ENCODE peak calls at places on chromosomes 1 and 21, in six cellular contexts. J is NT2/D1, G is HCT116, S is GM12878, L is K562, N is HepG2. K is an unnamed sample.
A peak's percentile ranks its signal among the peaks of the same experiment; 100 is the strongest.

GRCh38 chr1:21508580-21509350 is 458 bp upstream of the ALPL start:
- DNase-seq in N (no peak), S (no peak), G (no peak), J (peak; percentile 66), L (peak; percentile 98), K (peak; percentile 97)

GRCh38 chr1:110348771-110349170 is 9.6 kb downstream of the RBM15 start:
- DNase-seq in G (no peak), L (no peak), S (no peak), N (no peak), J (no peak), K (no peak)

GRCh38 chr1:196651079-196651478 is 764 bp upstream of the CFH start:
- DNase-seq in G (no peak), N (no peak), L (no peak), S (no peak), J (no peak), K (no peak)

GRCh38 chr21:39037807-39038405 is 145.3 kb downstream of the PSMG1 start:
- DNase-seq in J (peak; percentile 33), G (no peak), L (peak; percentile 29), S (no peak), N (no peak), K (peak; percentile 78)

GRCh38 chr21:42013338-42013737 is 3.2 kb upstream of the ZBTB21 start:
- DNase-seq in G (no peak), N (no peak), L (no peak), J (no peak), S (no peak), K (no peak)

GRCh38 chr1:173996995-173997394 is 25.2 kb downstream of the RC3H1 start:
- DNase-seq in L (no peak), G (no peak), S (no peak), N (no peak), J (no peak), K (no peak)

GRCh38 chr1:242197907-242198306 is 199.0 kb upstream of the MAP1LC3C start:
- DNase-seq in S (no peak), J (no peak), L (no peak), G (no peak), N (no peak), K (no peak)

GRCh38 chr1:47351305-47351704 is 17.7 kb downstream of the CMPK1 start:
- DNase-seq in L (no peak), N (no peak), J (no peak), G (no peak), S (peak; percentile 72), K (no peak)

DNA sequence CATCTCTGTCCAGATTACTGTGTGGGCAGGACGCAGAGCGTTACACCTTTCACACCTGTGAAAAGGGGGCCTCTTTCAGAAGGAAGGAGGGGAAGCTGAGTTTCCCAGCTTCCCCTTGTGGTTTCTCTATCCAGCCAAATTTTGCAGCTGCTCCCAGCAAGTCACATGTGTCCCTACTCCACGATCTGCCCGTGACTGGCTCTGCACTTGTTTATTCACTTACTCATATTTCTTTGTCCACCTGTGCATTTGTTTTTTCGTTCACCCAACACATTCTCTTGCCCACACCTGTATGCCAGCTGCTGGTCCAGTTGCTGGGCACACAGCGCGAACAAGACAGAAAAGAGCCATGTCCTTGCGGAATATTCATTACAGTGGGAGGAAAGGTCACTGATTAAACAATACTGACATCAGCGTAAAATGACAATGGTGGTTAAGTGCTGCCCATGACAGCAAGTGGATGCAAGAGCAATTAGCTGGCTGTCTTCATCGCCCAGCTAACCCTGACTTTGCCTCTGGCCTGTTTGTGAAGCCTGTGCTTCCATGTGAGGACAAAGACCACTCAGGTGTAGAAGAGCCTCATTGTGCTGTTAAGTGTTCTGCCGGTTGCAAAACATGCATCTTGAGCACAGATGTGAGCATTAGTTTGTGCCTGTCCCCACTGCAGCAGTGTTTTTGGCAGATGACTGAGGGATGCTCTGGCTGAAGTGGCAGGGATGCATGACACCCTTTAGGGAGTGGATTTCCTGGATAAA is 28.6 kb upstream of the NEK2 start:
- DNase-seq in L (no peak), G (no peak), J (no peak), S (no peak), N (no peak), K (no peak)
- TF ChIP-seq ZNF274 in L (no peak), G (no peak), J (no peak), S (no peak), N (no peak), K (no peak)

DNA sequence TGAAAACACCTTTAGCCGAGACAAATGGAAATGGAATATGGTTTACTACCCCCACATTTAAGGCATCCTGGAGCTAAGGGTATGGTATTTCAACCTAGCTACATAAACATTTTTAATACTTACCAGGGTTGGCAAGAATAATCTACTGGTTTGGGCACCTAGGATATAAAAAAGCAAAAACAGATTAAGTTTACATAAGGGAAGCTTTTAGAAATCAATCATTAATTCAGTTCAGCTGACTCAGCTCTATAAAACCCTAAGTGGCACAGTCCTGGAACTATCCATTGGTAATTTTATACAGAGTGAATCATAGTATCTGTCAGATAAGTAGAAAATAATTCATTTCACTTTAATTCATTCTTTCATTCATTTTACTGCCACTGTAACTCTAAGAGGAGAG is 355.2 kb downstream of the VAV3 start:
- DNase-seq in G (no peak), N (no peak), L (no peak), S (no peak), J (no peak), K (no peak)
- TF ChIP-seq ZNF274 in G (no peak), N (no peak), L (no peak), S (no peak), J (no peak), K (no peak)

GRCh38 chr1:34086561-34086960 is 78.5 kb downstream of the CSMD2 start:
- DNase-seq in G (no peak), L (no peak), J (no peak), N (no peak), S (no peak), K (no peak)
- TF ChIP-seq ZNF274 in G (no peak), L (no peak), J (no peak), N (no peak), S (no peak), K (no peak)

GRCh38 chr1:203291201-203292096 is 13.9 kb upstream of the BTG2 start:
- DNase-seq in N (peak; percentile 59), L (peak; percentile 44), G (no peak), S (no peak), J (no peak), K (no peak)
- TF ChIP-seq ZNF274 in N (peak; percentile 48), L (no peak), G (no peak), S (no peak), J (no peak), K (no peak)

DNA sequence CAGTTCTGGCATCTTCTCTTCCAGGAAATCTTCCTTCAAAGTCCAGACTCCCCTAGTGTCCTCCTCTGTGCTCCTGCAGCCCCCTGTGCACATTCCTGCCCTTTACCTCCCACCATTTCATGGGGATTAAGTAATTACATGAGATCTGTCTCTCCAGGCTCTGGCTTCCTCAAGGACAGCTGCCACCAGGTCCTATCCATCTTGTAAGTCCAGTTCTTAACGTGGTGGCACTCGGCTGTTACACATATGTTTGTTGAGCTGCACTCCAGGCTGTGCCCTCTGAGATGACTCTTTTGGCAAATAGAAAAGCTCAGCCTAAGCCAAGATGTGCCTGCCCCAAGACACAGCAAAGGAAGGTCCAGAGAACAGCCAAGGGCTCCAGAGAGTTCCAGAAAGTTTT is 57.4 kb upstream of the CAMK1G start:
- DNase-seq in S (no peak), N (no peak), G (no peak), J (no peak), L (no peak), K (no peak)
- TF ChIP-seq ZNF274 in S (no peak), N (no peak), G (no peak), J (no peak), L (no peak), K (no peak)

GRCh38 chr1:11441211-11441952 is 37.6 kb upstream of the DISP3 start:
- DNase-seq in G (no peak), S (no peak), J (no peak), N (no peak), L (no peak), K (no peak)

GRCh38 chr1:11448375-11449085 is 30.4 kb upstream of the DISP3 start:
- DNase-seq in S (no peak), N (no peak), G (no peak), J (no peak), L (peak; percentile 39), K (no peak)

GRCh38 chr1:11443043-11443442 is 35.9 kb upstream of the DISP3 start:
- DNase-seq in S (no peak), G (no peak), L (no peak), J (no peak), N (no peak), K (no peak)

GRCh38 chr1:11447903-11448302 is 31.1 kb upstream of the DISP3 start:
- DNase-seq in G (no peak), S (no peak), J (no peak), L (peak; percentile 34), N (no peak), K (no peak)

GRCh38 chr1:11444907-11445306 is 34.0 kb upstream of the DISP3 start:
- DNase-seq in L (no peak), J (no peak), N (no peak), G (no peak), S (no peak), K (no peak)
- TF ChIP-seq ZNF274 in L (no peak), J (no peak), N (no peak), G (no peak), S (no peak), K (no peak)

DNA sequence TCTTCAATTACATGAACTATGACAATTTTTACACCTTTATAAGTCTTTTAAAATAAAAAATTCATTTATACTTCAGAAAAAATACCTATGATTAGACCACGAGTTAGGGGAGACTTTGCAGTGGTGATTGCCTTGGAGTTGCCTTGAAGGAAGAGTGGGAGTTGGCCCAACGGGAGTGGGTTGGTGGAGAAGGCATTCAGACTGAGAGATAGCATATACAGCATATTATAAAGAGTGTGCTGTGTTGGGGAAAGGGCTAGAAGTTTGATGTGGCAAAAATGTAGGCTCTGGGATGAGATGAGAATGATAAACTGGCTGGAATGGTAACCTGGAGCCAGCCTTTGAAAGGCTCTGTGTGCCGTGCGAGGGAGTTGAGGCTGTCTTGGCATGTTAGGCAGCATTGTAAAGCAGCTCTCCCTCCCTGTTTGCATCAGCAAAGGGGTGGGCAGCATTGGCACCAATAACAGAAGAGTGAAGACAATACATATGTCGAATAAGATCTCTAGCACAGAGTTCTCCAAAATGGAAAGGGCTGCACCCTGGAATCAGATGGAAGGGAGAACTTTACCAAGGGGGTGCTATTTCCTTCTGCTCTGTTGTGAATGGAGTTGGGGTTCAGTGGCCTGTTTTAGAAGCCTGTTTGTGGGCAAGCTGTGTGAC is 24.4 kb downstream of the MPZL1 start:
- DNase-seq in G (no peak), S (no peak), J (no peak), L (no peak), N (no peak), K (no peak)
- TF ChIP-seq ZNF274 in G (no peak), S (no peak), J (no peak), L (no peak), N (no peak), K (no peak)

GRCh38 chr1:156767879-156768608 is 709 bp downstream of the PRCC start:
- DNase-seq in J (peak; percentile 57), N (no peak), L (peak; percentile 63), S (no peak), G (no peak), K (peak; percentile 82)
- TF ChIP-seq ZNF274 in J (no peak), N (no peak), L (no peak), S (no peak), G (no peak), K (no peak)

K was measured in H1.